ENCODE peak calls at places on chromosomes 1 and 21, in ten cellular contexts. O is lower lobe of right lung; N is AG09319; V is CD4-positive, alpha-beta T cell; H is body of pancreas; K is OCI-LY7; X is astrocyte of the spinal cord; R is heart right ventricle; L is tibial artery; Z is tibial nerve. F is an unnamed sample.

GRCh38 chr1:221532071-221532755 is 209.7 kb downstream of the DUSP10 start:
- DNase-seq in O (no peak), N (no peak), V (no peak), H (no peak), K (no peak), X (no peak), R (no peak), L (no peak), Z (no peak), F (no peak)

GRCh38 chr1:181208967-181209366 is 120.5 kb downstream of the IER5 start:
- DNase-seq in O (no peak), N (no peak), V (no peak), H (no peak), K (no peak), X (no peak), R (no peak), L (no peak), Z (no peak), F (no peak)

GRCh38 chr1:197781998-197782718 is 6.9 kb upstream of the DENND1B start:
- DNase-seq in O (no peak), N (no peak), V (no peak), H (no peak), K (no peak), X (no peak), R (no peak), L (no peak), Z (no peak), F (peak)

GRCh38 chr1:224182057-224182865 is 779 bp upstream of the DEGS1 start:
- DNase-seq in O (no peak), N (no peak), V (peak), H (no peak), K (peak), X (no peak), R (no peak), L (no peak), Z (no peak), F (no peak)

GRCh38 chr1:110513511-110513910 is 5.5 kb downstream of the KCNA10 start:
- DNase-seq in O (no peak), N (no peak), V (no peak), H (no peak), K (no peak), X (no peak), R (no peak), L (no peak), Z (no peak), F (no peak)

GRCh38 chr1:26094076-26094669 is 17.5 kb upstream of the PDIK1L start:
- DNase-seq in O (no peak), N (no peak), V (no peak), H (peak), K (no peak), X (no peak), R (peak), L (no peak), Z (no peak), F (no peak)

GRCh38 chr1:14439015-14439414 is 159.5 kb upstream of the KAZN start:
- DNase-seq in O (no peak), N (no peak), V (no peak), H (no peak), K (no peak), X (no peak), R (no peak), L (no peak), Z (no peak), F (peak)

GRCh38 chr1:24639881-24640280 is 3.2 kb upstream of the SRRM1 start:
- DNase-seq in O (no peak), N (no peak), V (no peak), H (no peak), K (no peak), X (no peak), R (no peak), L (no peak), Z (no peak), F (no peak)

GRCh38 chr1:183533617-183534174 is 56.6 kb downstream of the NCF2 start:
- DNase-seq in O (no peak), N (no peak), V (no peak), H (no peak), K (no peak), X (no peak), R (no peak), L (no peak), Z (no peak), F (no peak)

GRCh38 chr1:157438236-157439012 is 113.9 kb downstream of the FCRL5 start:
- DNase-seq in O (no peak), N (no peak), V (no peak), H (no peak), K (no peak), X (peak), R (no peak), L (no peak), Z (no peak), F (peak)

GRCh38 chr1:11620405-11620804 is 33.8 kb downstream of the FBXO2 start:
- DNase-seq in O (no peak), N (no peak), V (no peak), H (no peak), K (no peak), X (no peak), R (no peak), L (no peak), Z (no peak), F (no peak)

GRCh38 chr1:11616766-11617165 is 37.5 kb downstream of the FBXO2 start:
- DNase-seq in O (no peak), N (no peak), V (no peak), H (no peak), K (no peak), X (no peak), R (no peak), L (no peak), Z (no peak), F (no peak)

GRCh38 chr1:11617741-11618140 is 36.5 kb downstream of the FBXO2 start:
- DNase-seq in O (no peak), N (no peak), V (no peak), H (no peak), K (no peak), X (no peak), R (no peak), L (no peak), Z (no peak), F (no peak)

GRCh38 chr1:11615109-11615508 is 39.1 kb downstream of the FBXO2 start:
- DNase-seq in O (no peak), N (no peak), V (no peak), H (no peak), K (no peak), X (no peak), R (no peak), L (no peak), Z (no peak), F (no peak)

DNA sequence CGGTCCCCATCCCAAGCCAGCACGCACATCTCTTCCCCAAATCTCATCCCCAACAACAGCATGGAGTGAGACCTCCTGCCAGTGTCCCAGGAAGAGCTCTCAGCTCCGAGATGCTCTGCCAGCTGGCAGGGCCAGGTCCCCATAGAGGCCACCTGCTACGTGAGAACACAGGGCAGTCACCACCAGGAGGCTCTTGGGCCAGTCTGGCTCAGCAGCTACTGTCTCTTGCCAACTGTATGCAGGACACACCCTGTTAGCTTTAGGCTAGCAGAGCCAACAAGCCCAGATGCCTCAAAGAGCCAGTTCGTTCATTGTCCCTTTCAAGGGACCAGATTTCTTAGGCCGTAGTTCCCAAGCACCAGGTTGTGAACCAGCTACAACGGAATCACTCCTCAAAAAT is 36.9 kb downstream of the FBXO2 start:
- DNase-seq in O (no peak), N (no peak), V (no peak), H (peak), K (no peak), X (no peak), R (no peak), L (no peak), Z (no peak), F (no peak)
- TF ChIP-seq CTCF in O (no peak), N (no peak), V (no peak), H (no peak), K (no peak), X (no peak), R (no peak), L (no peak), Z (no peak), F (no peak)

GRCh38 chr1:235468970-235469369 is 35.3 kb downstream of the B3GALNT2 start:
- DNase-seq in O (no peak), N (no peak), V (no peak), H (no peak), K (no peak), X (peak), R (no peak), L (no peak), Z (no peak), F (peak)

GRCh38 chr1:235465066-235465465 is 39.2 kb downstream of the B3GALNT2 start:
- DNase-seq in O (no peak), N (no peak), V (no peak), H (no peak), K (no peak), X (no peak), R (no peak), L (no peak), Z (no peak), F (no peak)

GRCh38 chr1:235470741-235471439 is 33.4 kb downstream of the B3GALNT2 start:
- DNase-seq in O (no peak), N (no peak), V (no peak), H (no peak), K (no peak), X (no peak), R (no peak), L (no peak), Z (no peak), F (no peak)

GRCh38 chr1:235473808-235474207 is 30.4 kb downstream of the B3GALNT2 start:
- DNase-seq in O (no peak), N (no peak), V (no peak), H (no peak), K (no peak), X (no peak), R (no peak), L (no peak), Z (no peak), F (no peak)

GRCh38 chr1:235468009-235468408 is 36.2 kb downstream of the B3GALNT2 start:
- DNase-seq in O (no peak), N (no peak), V (no peak), H (no peak), K (no peak), X (peak), R (no peak), L (no peak), Z (no peak), F (no peak)
- TF ChIP-seq CTCF in O (no peak), N (no peak), V (no peak), H (no peak), K (no peak), X (no peak), R (no peak), L (no peak), Z (no peak), F (no peak)

GRCh38 chr1:154749078-154749760 is 120.9 kb downstream of the KCNN3 start:
- DNase-seq in O (no peak), N (no peak), V (no peak), H (no peak), K (peak), X (peak), R (no peak), L (no peak), Z (no peak), F (peak)
- TF ChIP-seq CTCF in O (no peak), N (peak), V (no peak), H (no peak), K (peak), X (peak), R (peak), L (no peak), Z (no peak), F (peak)

GRCh38 chr1:9465640-9466039 is 73.6 kb upstream of the SLC25A33 start:
- DNase-seq in O (no peak), N (no peak), V (no peak), H (no peak), K (no peak), X (no peak), R (no peak), L (no peak), Z (no peak), F (no peak)
- TF ChIP-seq CTCF in O (no peak), N (no peak), V (no peak), H (no peak), K (no peak), X (no peak), R (no peak), L (no peak), Z (no peak), F (no peak)

GRCh38 chr21:44838038-44838895 is 20.4 kb upstream of the SUMO3 start:
- DNase-seq in O (no peak), N (no peak), V (no peak), H (no peak), K (no peak), X (no peak), R (no peak), L (no peak), Z (no peak), F (no peak)
- TF ChIP-seq CTCF in O (no peak), N (no peak), V (no peak), H (no peak), K (no peak), X (no peak), R (no peak), L (no peak), Z (no peak), F (no peak)

GRCh38 chr1:58200437-58200836 is 346.1 kb downstream of the OMA1 start:
- DNase-seq in O (no peak), N (no peak), V (no peak), H (no peak), K (no peak), X (no peak), R (no peak), L (no peak), Z (no peak), F (no peak)

GRCh38 chr1:58206749-58207148 is 339.8 kb downstream of the OMA1 start:
- DNase-seq in O (no peak), N (no peak), V (no peak), H (no peak), K (no peak), X (no peak), R (no peak), L (no peak), Z (no peak), F (no peak)

GRCh38 chr1:58201492-58202106 is 344.9 kb downstream of the OMA1 start:
- DNase-seq in O (no peak), N (no peak), V (no peak), H (no peak), K (no peak), X (no peak), R (no peak), L (no peak), Z (no peak), F (no peak)

GRCh38 chr1:58209578-58209977 is 336.9 kb downstream of the OMA1 start:
- DNase-seq in O (no peak), N (no peak), V (no peak), H (no peak), K (no peak), X (no peak), R (no peak), L (no peak), Z (no peak), F (no peak)

DNA sequence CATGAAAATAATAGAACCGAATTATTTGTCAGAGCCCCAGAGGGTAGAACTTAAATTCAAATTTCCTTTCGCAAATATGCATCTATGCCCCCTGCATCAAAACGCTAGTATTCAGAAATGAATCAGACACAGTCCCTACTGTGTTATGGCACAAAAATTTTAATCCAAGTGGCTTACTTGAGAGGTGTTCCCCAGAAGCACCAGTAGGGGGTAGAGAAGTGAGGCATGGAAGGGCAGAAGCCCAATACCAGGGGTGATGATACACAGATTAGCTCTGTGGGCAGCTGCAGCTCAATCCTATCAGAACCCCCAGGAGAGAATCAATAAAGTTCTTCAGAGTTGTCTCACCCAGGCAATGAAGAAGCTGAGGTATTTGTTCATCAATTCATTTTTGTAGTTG is 342.2 kb downstream of the OMA1 start:
- DNase-seq in O (no peak), N (no peak), V (no peak), H (no peak), K (no peak), X (no peak), R (no peak), L (no peak), Z (no peak), F (no peak)
- TF ChIP-seq CTCF in O (no peak), N (no peak), V (no peak), H (no peak), K (peak), X (no peak), R (no peak), L (no peak), Z (no peak), F (peak)

DNA sequence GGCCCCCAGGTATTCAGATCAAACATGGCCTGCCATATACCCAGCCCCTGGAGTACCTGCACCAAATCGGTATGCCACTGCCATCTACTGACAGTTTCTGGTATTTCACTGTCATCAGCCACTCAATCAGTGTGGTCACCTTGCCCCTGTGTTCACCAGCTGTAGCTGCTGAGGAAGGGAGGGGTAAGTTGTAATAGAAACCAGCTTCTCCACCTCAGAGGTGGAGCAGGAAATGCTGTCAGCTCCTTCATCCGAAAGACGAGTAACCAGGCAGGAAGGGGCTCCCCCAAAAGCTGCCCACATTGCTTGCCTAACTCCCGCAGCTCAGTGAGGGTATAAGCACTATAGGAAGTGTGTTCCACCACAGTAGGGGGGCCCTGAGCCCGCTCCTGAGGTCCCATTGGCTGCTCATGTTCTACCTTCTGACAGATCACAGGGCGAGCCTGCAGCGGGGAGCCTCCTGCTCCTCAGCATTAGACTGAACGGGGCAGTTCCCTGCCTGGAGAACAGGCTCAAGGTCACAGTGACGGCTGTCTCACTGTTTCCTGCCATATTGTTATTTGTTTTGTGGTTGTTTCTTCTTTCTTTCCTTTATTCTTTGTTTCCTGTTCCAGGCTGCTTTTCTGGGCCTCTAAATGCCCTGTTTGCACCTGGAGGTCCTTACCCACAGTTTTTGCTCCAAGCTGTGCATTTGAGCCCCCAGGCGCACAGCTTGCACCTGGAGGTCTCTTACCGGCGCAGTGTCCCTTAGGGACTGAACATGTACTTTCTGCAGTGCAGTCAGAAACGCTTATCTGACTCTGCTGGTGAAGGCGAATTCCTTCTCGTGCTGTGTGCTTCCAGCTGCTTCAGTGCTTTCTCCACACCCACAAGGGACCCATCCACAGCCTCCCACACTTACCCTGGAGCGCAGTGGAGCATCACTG is 1638.3 kb downstream of the MRPL39 start:
- DNase-seq in O (no peak), N (no peak), V (peak), H (peak), K (peak), X (peak), R (no peak), L (no peak), Z (peak), F (no peak)
- TF ChIP-seq CTCF in O (peak), N (no peak), V (peak), H (peak), K (peak), X (peak), R (peak), L (no peak), Z (no peak), F (no peak)

GRCh38 chr1:216600730-216601426 is 122.4 kb downstream of the ESRRG start:
- DNase-seq in O (peak), N (peak), V (no peak), H (peak), K (no peak), X (peak), R (peak), L (peak), Z (peak), F (peak)

GRCh38 chr1:216599851-216600250 is 123.4 kb downstream of the ESRRG start:
- DNase-seq in O (no peak), N (no peak), V (no peak), H (no peak), K (no peak), X (no peak), R (no peak), L (no peak), Z (no peak), F (no peak)

GRCh38 chr1:216604771-216605170 is 118.5 kb downstream of the ESRRG start:
- DNase-seq in O (no peak), N (no peak), V (no peak), H (no peak), K (no peak), X (no peak), R (no peak), L (no peak), Z (no peak), F (no peak)

GRCh38 chr1:216598448-216598847 is 124.8 kb downstream of the ESRRG start:
- DNase-seq in O (no peak), N (no peak), V (no peak), H (no peak), K (no peak), X (no peak), R (no peak), L (no peak), Z (no peak), F (no peak)

DNA sequence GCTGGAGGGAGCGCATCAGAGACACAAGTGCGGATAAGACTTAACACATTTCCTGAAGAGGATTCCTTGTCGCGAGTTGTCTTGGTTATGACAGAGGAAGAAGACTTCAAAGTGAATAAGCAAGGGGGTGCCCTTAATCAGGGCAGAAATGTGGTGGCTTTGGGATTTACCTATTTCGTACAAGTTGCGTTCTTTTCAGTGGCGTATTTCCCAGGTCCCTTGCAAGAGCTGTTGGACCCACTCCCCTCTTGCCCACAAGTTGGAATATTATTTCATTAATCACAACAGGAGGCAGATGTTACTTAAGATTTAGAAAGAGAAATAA is 121.8 kb downstream of the ESRRG start:
- DNase-seq in O (no peak), N (no peak), V (no peak), H (no peak), K (no peak), X (no peak), R (no peak), L (no peak), Z (no peak), F (no peak)
- TF ChIP-seq CTCF in O (no peak), N (no peak), V (no peak), H (no peak), K (no peak), X (no peak), R (no peak), L (no peak), Z (no peak), F (no peak)

GRCh38 chr21:18058731-18059398 is 185.8 kb upstream of the CHODL start:
- DNase-seq in O (no peak), N (no peak), V (no peak), H (no peak), K (no peak), X (no peak), R (no peak), L (no peak), Z (no peak), F (no peak)

GRCh38 chr21:18049461-18049860 is 195.2 kb upstream of the CHODL start:
- DNase-seq in O (no peak), N (no peak), V (no peak), H (no peak), K (no peak), X (no peak), R (no peak), L (no peak), Z (no peak), F (no peak)

DNA sequence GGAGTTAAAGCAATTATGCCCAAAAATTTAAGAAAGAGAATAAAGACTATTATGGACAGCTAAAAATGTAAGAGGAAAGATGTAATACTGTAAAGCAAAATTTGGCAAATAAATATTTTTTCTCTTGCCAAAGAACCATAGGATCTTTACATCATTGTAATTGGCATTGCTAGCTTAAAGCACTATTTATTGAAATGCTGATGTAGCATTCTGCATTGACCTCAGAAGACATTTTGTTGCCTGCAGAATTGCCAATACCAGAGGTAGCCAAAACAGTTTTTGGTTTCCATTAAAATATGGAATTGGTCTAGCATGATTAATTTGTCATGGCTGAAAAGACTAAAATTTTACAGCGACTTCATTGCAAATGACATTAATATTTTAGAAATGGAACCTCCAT is 191.5 kb upstream of the CHODL start:
- DNase-seq in O (no peak), N (no peak), V (no peak), H (no peak), K (no peak), X (no peak), R (no peak), L (no peak), Z (no peak), F (no peak)
- TF ChIP-seq CTCF in O (no peak), N (no peak), V (no peak), H (no peak), K (no peak), X (no peak), R (no peak), L (no peak), Z (no peak), F (no peak)